ENCODE peak calls at places on chromosomes 13 and 19, in seven cellular contexts. One of them, this sample, is unnamed.

GRCh38 chr19:19554074-19555023 is 16.3 kb downstream of the CILP2 start:
- DNase-seq in KBM-7: no peak
- DNase-seq in stimulated activated CD8-positive, alpha-beta memory T cell treated with anti-CD3 and anti-CD28 coated beads, Interleukin-15, amount 100 ng/mL, for 4 hours: peak
- DNase-seq in RPMI8226: peak
- DNase-seq in activated T-helper 9 cell treated with anti-CD3 and anti-CD28 coated beads, Interleukin-2, amount 50 U/mL, for 16 hours: peak
- DNase-seq in progenitor cell of endocrine pancreas: no peak
- DNase-seq in globus pallidus: no peak
- DNase-seq in this sample: peak

GRCh38 chr19:34128558-34129250 is 43.6 kb upstream of the LSM14A start:
- DNase-seq in RPMI8226: no peak
- DNase-seq in KBM-7: no peak
- DNase-seq in progenitor cell of endocrine pancreas: no peak
- DNase-seq in globus pallidus: no peak
- DNase-seq in activated T-helper 9 cell treated with anti-CD3 and anti-CD28 coated beads, Interleukin-2, amount 50 U/mL, for 16 hours: no peak
- DNase-seq in stimulated activated CD8-positive, alpha-beta memory T cell treated with anti-CD3 and anti-CD28 coated beads, Interleukin-15, amount 100 ng/mL, for 4 hours: no peak
- DNase-seq in this sample: no peak

GRCh38 chr13:66950666-66951065 is 279.5 kb downstream of the PCDH9 start:
- DNase-seq in activated T-helper 9 cell treated with anti-CD3 and anti-CD28 coated beads, Interleukin-2, amount 50 U/mL, for 16 hours: no peak
- DNase-seq in progenitor cell of endocrine pancreas: no peak
- DNase-seq in stimulated activated CD8-positive, alpha-beta memory T cell treated with anti-CD3 and anti-CD28 coated beads, Interleukin-15, amount 100 ng/mL, for 4 hours: no peak
- DNase-seq in KBM-7: no peak
- DNase-seq in RPMI8226: no peak
- DNase-seq in globus pallidus: no peak
- DNase-seq in this sample: no peak

GRCh38 chr13:114286808-114287207 is 5.4 kb downstream of the UPF3A start:
- DNase-seq in KBM-7: no peak
- DNase-seq in stimulated activated CD8-positive, alpha-beta memory T cell treated with anti-CD3 and anti-CD28 coated beads, Interleukin-15, amount 100 ng/mL, for 4 hours: no peak
- DNase-seq in activated T-helper 9 cell treated with anti-CD3 and anti-CD28 coated beads, Interleukin-2, amount 50 U/mL, for 16 hours: no peak
- DNase-seq in globus pallidus: no peak
- DNase-seq in progenitor cell of endocrine pancreas: no peak
- DNase-seq in RPMI8226: no peak
- DNase-seq in this sample: no peak

GRCh38 chr19:51702103-51702753 is 9.1 kb downstream of the SPACA6 start:
- DNase-seq in progenitor cell of endocrine pancreas: peak
- DNase-seq in activated T-helper 9 cell treated with anti-CD3 and anti-CD28 coated beads, Interleukin-2, amount 50 U/mL, for 16 hours: peak
- DNase-seq in RPMI8226: peak
- DNase-seq in globus pallidus: peak
- DNase-seq in KBM-7: no peak
- DNase-seq in stimulated activated CD8-positive, alpha-beta memory T cell treated with anti-CD3 and anti-CD28 coated beads, Interleukin-15, amount 100 ng/mL, for 4 hours: no peak
- DNase-seq in this sample: no peak

GRCh38 chr13:49858183-49858856 is 65.8 kb upstream of the KPNA3 start:
- DNase-seq in RPMI8226: no peak
- DNase-seq in KBM-7: no peak
- DNase-seq in stimulated activated CD8-positive, alpha-beta memory T cell treated with anti-CD3 and anti-CD28 coated beads, Interleukin-15, amount 100 ng/mL, for 4 hours: no peak
- DNase-seq in globus pallidus: no peak
- DNase-seq in activated T-helper 9 cell treated with anti-CD3 and anti-CD28 coated beads, Interleukin-2, amount 50 U/mL, for 16 hours: no peak
- DNase-seq in progenitor cell of endocrine pancreas: no peak
- DNase-seq in this sample: no peak

GRCh38 chr19:14146789-14147216 is 10.4 kb upstream of the ASF1B start:
- DNase-seq in activated T-helper 9 cell treated with anti-CD3 and anti-CD28 coated beads, Interleukin-2, amount 50 U/mL, for 16 hours: no peak
- DNase-seq in RPMI8226: no peak
- DNase-seq in stimulated activated CD8-positive, alpha-beta memory T cell treated with anti-CD3 and anti-CD28 coated beads, Interleukin-15, amount 100 ng/mL, for 4 hours: no peak
- DNase-seq in globus pallidus: no peak
- DNase-seq in KBM-7: peak
- DNase-seq in progenitor cell of endocrine pancreas: no peak
- DNase-seq in this sample: no peak

GRCh38 chr19:2594319-2594718 is 108.2 kb downstream of the GNG7 start:
- DNase-seq in progenitor cell of endocrine pancreas: no peak
- DNase-seq in stimulated activated CD8-positive, alpha-beta memory T cell treated with anti-CD3 and anti-CD28 coated beads, Interleukin-15, amount 100 ng/mL, for 4 hours: no peak
- DNase-seq in globus pallidus: no peak
- DNase-seq in RPMI8226: no peak
- DNase-seq in activated T-helper 9 cell treated with anti-CD3 and anti-CD28 coated beads, Interleukin-2, amount 50 U/mL, for 16 hours: no peak
- DNase-seq in KBM-7: no peak
- DNase-seq in this sample: no peak

GRCh38 chr19:32330149-32330548 is 15.3 kb upstream of the ZNF507 start:
- DNase-seq in stimulated activated CD8-positive, alpha-beta memory T cell treated with anti-CD3 and anti-CD28 coated beads, Interleukin-15, amount 100 ng/mL, for 4 hours: no peak
- DNase-seq in KBM-7: no peak
- DNase-seq in globus pallidus: no peak
- DNase-seq in progenitor cell of endocrine pancreas: no peak
- DNase-seq in RPMI8226: no peak
- DNase-seq in activated T-helper 9 cell treated with anti-CD3 and anti-CD28 coated beads, Interleukin-2, amount 50 U/mL, for 16 hours: no peak
- DNase-seq in this sample: no peak

GRCh38 chr13:49329831-49330545 is 82.3 kb downstream of the CDADC1 start:
- DNase-seq in progenitor cell of endocrine pancreas: no peak
- DNase-seq in RPMI8226: no peak
- DNase-seq in activated T-helper 9 cell treated with anti-CD3 and anti-CD28 coated beads, Interleukin-2, amount 50 U/mL, for 16 hours: no peak
- DNase-seq in globus pallidus: no peak
- DNase-seq in KBM-7: no peak
- DNase-seq in stimulated activated CD8-positive, alpha-beta memory T cell treated with anti-CD3 and anti-CD28 coated beads, Interleukin-15, amount 100 ng/mL, for 4 hours: no peak
- DNase-seq in this sample: no peak

GRCh38 chr13:110560606-110561334 is 752 bp downstream of the RAB20 start:
- DNase-seq in activated T-helper 9 cell treated with anti-CD3 and anti-CD28 coated beads, Interleukin-2, amount 50 U/mL, for 16 hours: peak
- DNase-seq in KBM-7: peak
- DNase-seq in stimulated activated CD8-positive, alpha-beta memory T cell treated with anti-CD3 and anti-CD28 coated beads, Interleukin-15, amount 100 ng/mL, for 4 hours: no peak
- DNase-seq in RPMI8226: peak
- DNase-seq in progenitor cell of endocrine pancreas: no peak
- DNase-seq in globus pallidus: no peak
- DNase-seq in this sample: peak

GRCh38 chr19:29662278-29662603 is 3.0 kb upstream of the PLEKHF1 start:
- DNase-seq in activated T-helper 9 cell treated with anti-CD3 and anti-CD28 coated beads, Interleukin-2, amount 50 U/mL, for 16 hours: no peak
- DNase-seq in stimulated activated CD8-positive, alpha-beta memory T cell treated with anti-CD3 and anti-CD28 coated beads, Interleukin-15, amount 100 ng/mL, for 4 hours: no peak
- DNase-seq in progenitor cell of endocrine pancreas: no peak
- DNase-seq in RPMI8226: no peak
- DNase-seq in globus pallidus: no peak
- DNase-seq in KBM-7: no peak
- DNase-seq in this sample: no peak

GRCh38 chr19:10644351-10645007 is 9.7 kb upstream of the ILF3 start:
- DNase-seq in activated T-helper 9 cell treated with anti-CD3 and anti-CD28 coated beads, Interleukin-2, amount 50 U/mL, for 16 hours: peak
- DNase-seq in globus pallidus: peak
- DNase-seq in stimulated activated CD8-positive, alpha-beta memory T cell treated with anti-CD3 and anti-CD28 coated beads, Interleukin-15, amount 100 ng/mL, for 4 hours: peak
- DNase-seq in RPMI8226: peak
- DNase-seq in progenitor cell of endocrine pancreas: peak
- DNase-seq in KBM-7: peak
- DNase-seq in this sample: peak

GRCh38 chr19:34984287-34984686 is 15.8 kb upstream of the GRAMD1A start:
- DNase-seq in progenitor cell of endocrine pancreas: no peak
- DNase-seq in activated T-helper 9 cell treated with anti-CD3 and anti-CD28 coated beads, Interleukin-2, amount 50 U/mL, for 16 hours: no peak
- DNase-seq in RPMI8226: no peak
- DNase-seq in stimulated activated CD8-positive, alpha-beta memory T cell treated with anti-CD3 and anti-CD28 coated beads, Interleukin-15, amount 100 ng/mL, for 4 hours: no peak
- DNase-seq in globus pallidus: no peak
- DNase-seq in KBM-7: no peak
- DNase-seq in this sample: no peak

GRCh38 chr13:104534847-104535246 is 1468.6 kb upstream of the SLC10A2 start:
- DNase-seq in progenitor cell of endocrine pancreas: no peak
- DNase-seq in globus pallidus: no peak
- DNase-seq in activated T-helper 9 cell treated with anti-CD3 and anti-CD28 coated beads, Interleukin-2, amount 50 U/mL, for 16 hours: no peak
- DNase-seq in RPMI8226: peak
- DNase-seq in stimulated activated CD8-positive, alpha-beta memory T cell treated with anti-CD3 and anti-CD28 coated beads, Interleukin-15, amount 100 ng/mL, for 4 hours: no peak
- DNase-seq in KBM-7: no peak
- DNase-seq in this sample: no peak

GRCh38 chr13:74550039-74550438 is 415.8 kb upstream of the KLF12 start:
- DNase-seq in globus pallidus: no peak
- DNase-seq in stimulated activated CD8-positive, alpha-beta memory T cell treated with anti-CD3 and anti-CD28 coated beads, Interleukin-15, amount 100 ng/mL, for 4 hours: no peak
- DNase-seq in KBM-7: no peak
- DNase-seq in progenitor cell of endocrine pancreas: no peak
- DNase-seq in RPMI8226: no peak
- DNase-seq in activated T-helper 9 cell treated with anti-CD3 and anti-CD28 coated beads, Interleukin-2, amount 50 U/mL, for 16 hours: no peak
- DNase-seq in this sample: no peak

GRCh38 chr13:94031609-94032008 is 447.9 kb downstream of the DCT start:
- DNase-seq in globus pallidus: no peak
- DNase-seq in progenitor cell of endocrine pancreas: no peak
- DNase-seq in RPMI8226: no peak
- DNase-seq in activated T-helper 9 cell treated with anti-CD3 and anti-CD28 coated beads, Interleukin-2, amount 50 U/mL, for 16 hours: no peak
- DNase-seq in KBM-7: no peak
- DNase-seq in stimulated activated CD8-positive, alpha-beta memory T cell treated with anti-CD3 and anti-CD28 coated beads, Interleukin-15, amount 100 ng/mL, for 4 hours: no peak
- DNase-seq in this sample: no peak

GRCh38 chr19:41195675-41196497 is 2.9 kb downstream of the CYP2S1 start:
- DNase-seq in RPMI8226: no peak
- DNase-seq in stimulated activated CD8-positive, alpha-beta memory T cell treated with anti-CD3 and anti-CD28 coated beads, Interleukin-15, amount 100 ng/mL, for 4 hours: no peak
- DNase-seq in KBM-7: no peak
- DNase-seq in progenitor cell of endocrine pancreas: no peak
- DNase-seq in activated T-helper 9 cell treated with anti-CD3 and anti-CD28 coated beads, Interleukin-2, amount 50 U/mL, for 16 hours: no peak
- DNase-seq in globus pallidus: no peak
- DNase-seq in this sample: no peak

GRCh38 chr13:50598338-50598737 is 245.2 kb downstream of the DLEU7 start:
- DNase-seq in progenitor cell of endocrine pancreas: no peak
- DNase-seq in KBM-7: no peak
- DNase-seq in stimulated activated CD8-positive, alpha-beta memory T cell treated with anti-CD3 and anti-CD28 coated beads, Interleukin-15, amount 100 ng/mL, for 4 hours: no peak
- DNase-seq in globus pallidus: no peak
- DNase-seq in activated T-helper 9 cell treated with anti-CD3 and anti-CD28 coated beads, Interleukin-2, amount 50 U/mL, for 16 hours: no peak
- DNase-seq in RPMI8226: no peak
- DNase-seq in this sample: peak

GRCh38 chr13:96898855-96899254 is 95.4 kb downstream of the OXGR1 start:
- DNase-seq in progenitor cell of endocrine pancreas: no peak
- DNase-seq in KBM-7: no peak
- DNase-seq in RPMI8226: no peak
- DNase-seq in stimulated activated CD8-positive, alpha-beta memory T cell treated with anti-CD3 and anti-CD28 coated beads, Interleukin-15, amount 100 ng/mL, for 4 hours: no peak
- DNase-seq in globus pallidus: peak
- DNase-seq in activated T-helper 9 cell treated with anti-CD3 and anti-CD28 coated beads, Interleukin-2, amount 50 U/mL, for 16 hours: no peak
- DNase-seq in this sample: no peak

GRCh38 chr13:19052931-19053330 is 128.7 kb downstream of the TUBA3C start:
- DNase-seq in KBM-7: no peak
- DNase-seq in activated T-helper 9 cell treated with anti-CD3 and anti-CD28 coated beads, Interleukin-2, amount 50 U/mL, for 16 hours: no peak
- DNase-seq in stimulated activated CD8-positive, alpha-beta memory T cell treated with anti-CD3 and anti-CD28 coated beads, Interleukin-15, amount 100 ng/mL, for 4 hours: no peak
- DNase-seq in globus pallidus: no peak
- DNase-seq in progenitor cell of endocrine pancreas: no peak
- DNase-seq in RPMI8226: no peak
- DNase-seq in this sample: no peak

GRCh38 chr19:1262687-1263123 is 6.4 kb upstream of the CIRBP start:
- DNase-seq in RPMI8226: no peak
- DNase-seq in KBM-7: no peak
- DNase-seq in stimulated activated CD8-positive, alpha-beta memory T cell treated with anti-CD3 and anti-CD28 coated beads, Interleukin-15, amount 100 ng/mL, for 4 hours: no peak
- DNase-seq in progenitor cell of endocrine pancreas: no peak
- DNase-seq in activated T-helper 9 cell treated with anti-CD3 and anti-CD28 coated beads, Interleukin-2, amount 50 U/mL, for 16 hours: no peak
- DNase-seq in globus pallidus: no peak
- DNase-seq in this sample: no peak

GRCh38 chr13:46572758-46573384 is 19.9 kb downstream of the LRCH1 start:
- DNase-seq in stimulated activated CD8-positive, alpha-beta memory T cell treated with anti-CD3 and anti-CD28 coated beads, Interleukin-15, amount 100 ng/mL, for 4 hours: no peak
- DNase-seq in progenitor cell of endocrine pancreas: no peak
- DNase-seq in RPMI8226: no peak
- DNase-seq in globus pallidus: no peak
- DNase-seq in KBM-7: no peak
- DNase-seq in activated T-helper 9 cell treated with anti-CD3 and anti-CD28 coated beads, Interleukin-2, amount 50 U/mL, for 16 hours: no peak
- DNase-seq in this sample: peak

GRCh38 chr13:60765700-60766411 is 368.8 kb downstream of the TDRD3 start:
- DNase-seq in progenitor cell of endocrine pancreas: no peak
- DNase-seq in KBM-7: no peak
- DNase-seq in RPMI8226: no peak
- DNase-seq in activated T-helper 9 cell treated with anti-CD3 and anti-CD28 coated beads, Interleukin-2, amount 50 U/mL, for 16 hours: no peak
- DNase-seq in globus pallidus: no peak
- DNase-seq in stimulated activated CD8-positive, alpha-beta memory T cell treated with anti-CD3 and anti-CD28 coated beads, Interleukin-15, amount 100 ng/mL, for 4 hours: no peak
- DNase-seq in this sample: no peak